ENCODE peak calls at places on chromosomes 5 and 9, in nine cellular contexts. L is effector CD4-positive, alpha-beta T cell; E is non-pigmented ciliary epithelial cell; D is activated naive CD8-positive, alpha-beta T cell treated with anti-CD3 and anti-CD28 coated beads, Interleukin-2, amount 50 U/mL, for 24 hours; M is pons; W is NCI-H460; P is GM12892; J is B cell; T is A549. N is an unnamed sample.
A peak's percentile ranks its signal among the peaks of the same experiment; 100 is the strongest.

GRCh38 chr9:73219985-73220626 is 68.4 kb downstream of the ANXA1 start:
- DNase-seq in P (no peak), D (peak; percentile 38), E (no peak), W (no peak), L (no peak), J (no peak), M (no peak), T (peak; percentile 36), N (no peak)

GRCh38 chr5:149940077-149940574 is 4.5 kb downstream of the PDE6A start:
- DNase-seq in M (no peak), L (no peak), D (no peak), P (no peak), T (no peak), W (no peak), J (no peak), E (no peak), N (no peak)

GRCh38 chr9:29556746-29557145 is 1983.5 kb upstream of the C9orf72 start:
- DNase-seq in M (no peak), L (no peak), E (no peak), J (no peak), D (no peak), P (no peak), W (no peak), T (no peak), N (no peak)

GRCh38 chr5:175479125-175479881 is 943 bp downstream of the SFXN1 start:
- DNase-seq in W (no peak), E (no peak), D (no peak), T (no peak), J (no peak), L (no peak), M (no peak), P (no peak), N (no peak)

GRCh38 chr9:129026442-129027223 is 1.5 kb downstream of the SH3GLB2 start:
- DNase-seq in L (no peak), D (no peak), J (no peak), P (no peak), M (peak; percentile 37), E (no peak), T (no peak), W (peak; percentile 45), N (no peak)

GRCh38 chr9:97046228-97046627 is 7.3 kb upstream of the CTSV start:
- DNase-seq in W (no peak), P (no peak), L (no peak), D (no peak), E (no peak), M (no peak), J (no peak), T (peak; percentile 34), N (no peak)

GRCh38 chr5:93371893-93372292 is 209.1 kb downstream of the NR2F1-AS1 start:
- DNase-seq in P (no peak), J (no peak), L (no peak), W (no peak), T (no peak), D (no peak), M (no peak), E (no peak), N (no peak)

GRCh38 chr5:127830157-127830556 is 127.0 kb downstream of the CCDC192 start:
- DNase-seq in E (no peak), L (no peak), D (no peak), J (no peak), M (no peak), W (no peak), T (no peak), P (no peak), N (no peak)

GRCh38 chr9:84439253-84439652 is 98.7 kb upstream of the SLC28A3 start:
- DNase-seq in M (no peak), W (peak; percentile 31), J (no peak), L (no peak), T (no peak), E (no peak), P (no peak), D (no peak), N (no peak)

GRCh38 chr9:134778841-134779411 is 101.7 kb upstream of the FCN2 start:
- DNase-seq in D (no peak), T (peak; percentile 64), M (peak; percentile 30), P (no peak), E (no peak), L (no peak), J (no peak), W (peak; percentile 46), N (no peak)

N was measured in CD8-positive, alpha-beta memory T cell.